ENCODE peak calls at places on chromosome 17, in eight cellular contexts. H, F, Y, T, U, G, Q and J are unnamed samples.

GRCh38 chr17:44400226-44400847 is 10.9 kb upstream of the ITGA2B start:
- DNase-seq in H (peak), F (no peak), Y (peak), T (no peak), U (peak), G (no peak), Q (no peak), J (peak)

GRCh38 chr17:10875411-10875810 is 37.5 kb upstream of the PIRT start:
- DNase-seq in H (peak), F (no peak), Y (peak), T (peak), U (peak), G (no peak), Q (no peak), J (no peak)

GRCh38 chr17:47305302-47305923 is 18.3 kb upstream of the EFCAB13 start:
- DNase-seq in H (no peak), F (no peak), Y (no peak), T (no peak), U (no peak), G (peak), Q (no peak), J (peak)

GRCh38 chr17:41057547-41057946 is 2.4 kb downstream of the KRTAP2-3 start:
- DNase-seq in H (no peak), F (no peak), Y (no peak), T (no peak), U (no peak), G (no peak), Q (no peak), J (no peak)

GRCh38 chr17:17129466-17129865 is 76.7 kb downstream of the PLD6 start:
- DNase-seq in H (no peak), F (no peak), Y (no peak), T (no peak), U (no peak), G (peak), Q (no peak), J (no peak)

GRCh38 chr17:81039854-81040758 is 5.2 kb downstream of the BAIAP2 start:
- DNase-seq in H (peak), F (no peak), Y (no peak), T (no peak), U (no peak), G (peak), Q (no peak), J (peak)

GRCh38 chr17:4394208-4395110 is 28.0 kb upstream of the UBE2G1 start:
- DNase-seq in H (no peak), F (no peak), Y (no peak), T (no peak), U (no peak), G (peak), Q (no peak), J (no peak)

GRCh38 chr17:40547079-40547784 is 18.0 kb downstream of the CCR7 start:
- DNase-seq in H (peak), F (no peak), Y (no peak), T (no peak), U (peak), G (peak), Q (peak), J (no peak)

GRCh38 chr17:69557339-69557738 is 142.8 kb downstream of the MAP2K6 start:
- DNase-seq in H (no peak), F (no peak), Y (no peak), T (no peak), U (no peak), G (no peak), Q (no peak), J (no peak)

GRCh38 chr17:56833023-56833811 is 503 bp downstream of the C17orf67 start:
- DNase-seq in H (peak), F (peak), Y (peak), T (peak), U (peak), G (peak), Q (peak), J (peak)

GRCh38 chr17:43830510-43831145 is 2.3 kb downstream of the MPP3 start:
- DNase-seq in H (no peak), F (no peak), Y (no peak), T (no peak), U (no peak), G (peak), Q (no peak), J (no peak)

GRCh38 chr17:35089846-35090193 is 26.3 kb upstream of the RFFL start:
- DNase-seq in H (peak), F (peak), Y (peak), T (peak), U (no peak), G (peak), Q (no peak), J (no peak)

GRCh38 chr17:16108858-16109257 is 106.5 kb downstream of the NCOR1 start:
- DNase-seq in H (no peak), F (no peak), Y (no peak), T (no peak), U (no peak), G (no peak), Q (no peak), J (no peak)

GRCh38 chr17:81080056-81080455 is 45.1 kb downstream of the BAIAP2 start:
- DNase-seq in H (no peak), F (no peak), Y (peak), T (no peak), U (no peak), G (no peak), Q (no peak), J (no peak)

GRCh38 chr17:50501906-50502642 is 6.2 kb upstream of the MYCBPAP start:
- DNase-seq in H (no peak), F (no peak), Y (no peak), T (no peak), U (no peak), G (no peak), Q (no peak), J (no peak)

GRCh38 chr17:12983986-12984932 is 33.6 kb downstream of the ELAC2 start:
- DNase-seq in H (no peak), F (peak), Y (no peak), T (no peak), U (no peak), G (peak), Q (no peak), J (peak)

GRCh38 chr17:74842599-74843351 is 16.9 kb downstream of the GRIN2C start:
- DNase-seq in H (peak), F (peak), Y (peak), T (peak), U (no peak), G (no peak), Q (no peak), J (peak)

GRCh38 chr17:57601328-57601727 is 143.8 kb downstream of the CCDC182 start:
- DNase-seq in H (no peak), F (no peak), Y (no peak), T (no peak), U (no peak), G (no peak), Q (no peak), J (no peak)

GRCh38 chr17:57849874-57850754 is at the start of gene MRPS23:
- DNase-seq in H (peak), F (peak), Y (peak), T (peak), U (peak), G (peak), Q (peak), J (peak)

GRCh38 chr17:44039829-44040635 is 25.3 kb upstream of the TMEM101 start:
- DNase-seq in H (no peak), F (no peak), Y (peak), T (no peak), U (no peak), G (peak), Q (no peak), J (peak)

GRCh38 chr17:74051348-74051747 is 152.1 kb upstream of the RPL38 start:
- DNase-seq in H (no peak), F (no peak), Y (no peak), T (no peak), U (no peak), G (no peak), Q (no peak), J (no peak)

GRCh38 chr17:18323507-18324139 is 8.5 kb downstream of the SMCR8 start:
- DNase-seq in H (no peak), F (no peak), Y (no peak), T (no peak), U (no peak), G (no peak), Q (no peak), J (no peak)

GRCh38 chr17:67974598-67975066 is 21.6 kb downstream of the C17orf58 start:
- DNase-seq in H (no peak), F (no peak), Y (no peak), T (no peak), U (no peak), G (no peak), Q (no peak), J (no peak)

GRCh38 chr17:5486206-5487124 is at the start of gene MIS12:
- DNase-seq in H (peak), F (peak), Y (peak), T (peak), U (peak), G (peak), Q (peak), J (peak)

GRCh38 chr17:40417258-40417608 is 463 bp downstream of the TOP2A start:
- DNase-seq in H (peak), F (no peak), Y (peak), T (no peak), U (peak), G (no peak), Q (no peak), J (no peak)

GRCh38 chr17:74768069-74768762 is 7.9 kb downstream of the NAT9 start:
- DNase-seq in H (peak), F (peak), Y (no peak), T (no peak), U (no peak), G (no peak), Q (no peak), J (peak)

GRCh38 chr17:13429201-13429600 is 172.5 kb downstream of the HS3ST3A1 start:
- DNase-seq in H (no peak), F (no peak), Y (no peak), T (no peak), U (no peak), G (peak), Q (no peak), J (peak)

GRCh38 chr17:66900126-66901010 is 64.1 kb upstream of the CACNG4 start:
- DNase-seq in H (no peak), F (no peak), Y (no peak), T (no peak), U (peak), G (no peak), Q (no peak), J (peak)
- TF ChIP-seq CTCF in H (no peak), F (no peak), Y (peak), T (no peak), U (peak), G (peak), Q (peak), J (peak)

DNA sequence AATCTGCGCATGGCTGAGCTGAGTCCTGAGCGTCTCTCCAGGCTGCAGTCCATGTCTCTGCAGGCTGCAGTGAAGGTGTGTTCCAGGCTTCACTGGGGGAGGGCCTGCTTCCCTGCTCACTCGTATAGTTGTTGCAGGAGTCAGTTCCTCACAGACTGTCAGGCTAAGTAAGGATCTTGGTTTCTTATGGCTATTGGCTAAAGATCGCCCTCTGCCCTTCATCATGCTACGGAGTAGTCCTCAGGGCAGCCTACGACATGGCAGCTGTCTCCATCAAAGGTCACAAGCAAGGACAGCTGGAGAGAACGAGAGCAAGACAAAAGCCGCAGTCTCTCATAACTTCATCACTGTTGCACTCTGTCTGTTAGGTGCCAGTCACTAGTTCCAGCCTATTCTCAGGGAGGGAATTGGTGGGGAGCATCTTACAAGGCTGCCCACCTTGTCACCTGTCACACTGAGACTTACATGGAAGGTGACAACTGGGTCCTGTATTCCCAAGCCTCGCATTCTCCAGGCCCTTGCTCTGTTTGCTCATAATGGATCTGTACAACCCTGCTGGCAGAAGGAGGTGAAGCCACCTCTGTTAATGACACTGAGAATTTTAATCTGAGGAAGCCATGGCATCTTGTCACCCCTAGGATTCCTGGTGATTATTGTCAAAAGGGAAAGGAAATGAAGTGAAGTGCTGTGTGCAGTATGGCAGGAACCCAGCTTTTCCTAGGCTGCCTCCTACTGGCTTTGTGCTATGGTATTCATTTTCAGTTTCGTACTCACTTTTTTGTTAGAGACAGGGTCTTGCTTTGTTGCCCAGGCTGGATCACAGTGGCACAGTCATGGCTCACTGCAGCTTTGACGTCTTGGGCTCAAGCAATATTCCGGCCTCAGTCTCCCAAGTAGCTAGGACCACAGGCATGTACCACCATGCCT is 43.4 kb downstream of the MFSD11 start:
- DNase-seq in H (peak), F (no peak), Y (peak), T (no peak), U (peak), G (no peak), Q (no peak), J (no peak)
- TF ChIP-seq CTCF in H (peak), F (no peak), Y (no peak), T (no peak), U (peak), G (no peak), Q (peak), J (no peak)

GRCh38 chr17:7084058-7084457 is 4.0 kb upstream of the CLEC10A start:
- DNase-seq in H (no peak), F (no peak), Y (no peak), T (no peak), U (no peak), G (peak), Q (no peak), J (peak)

GRCh38 chr17:7079581-7080444 is at the start of gene CLEC10A:
- DNase-seq in H (peak), F (no peak), Y (no peak), T (no peak), U (no peak), G (no peak), Q (no peak), J (no peak)

GRCh38 chr17:7080445-7081041 is 492 bp upstream of the CLEC10A start:
- DNase-seq in H (no peak), F (peak), Y (no peak), T (no peak), U (no peak), G (no peak), Q (no peak), J (peak)

GRCh38 chr17:7081341-7082062 is 1.5 kb upstream of the CLEC10A start:
- DNase-seq in H (peak), F (no peak), Y (no peak), T (no peak), U (no peak), G (no peak), Q (no peak), J (no peak)

GRCh38 chr17:7083592-7083991 is 3.5 kb upstream of the CLEC10A start:
- DNase-seq in H (no peak), F (no peak), Y (no peak), T (no peak), U (no peak), G (peak), Q (no peak), J (peak)
- TF ChIP-seq CTCF in H (no peak), F (no peak), Y (no peak), T (no peak), U (no peak), G (no peak), Q (no peak), J (no peak)

DNA sequence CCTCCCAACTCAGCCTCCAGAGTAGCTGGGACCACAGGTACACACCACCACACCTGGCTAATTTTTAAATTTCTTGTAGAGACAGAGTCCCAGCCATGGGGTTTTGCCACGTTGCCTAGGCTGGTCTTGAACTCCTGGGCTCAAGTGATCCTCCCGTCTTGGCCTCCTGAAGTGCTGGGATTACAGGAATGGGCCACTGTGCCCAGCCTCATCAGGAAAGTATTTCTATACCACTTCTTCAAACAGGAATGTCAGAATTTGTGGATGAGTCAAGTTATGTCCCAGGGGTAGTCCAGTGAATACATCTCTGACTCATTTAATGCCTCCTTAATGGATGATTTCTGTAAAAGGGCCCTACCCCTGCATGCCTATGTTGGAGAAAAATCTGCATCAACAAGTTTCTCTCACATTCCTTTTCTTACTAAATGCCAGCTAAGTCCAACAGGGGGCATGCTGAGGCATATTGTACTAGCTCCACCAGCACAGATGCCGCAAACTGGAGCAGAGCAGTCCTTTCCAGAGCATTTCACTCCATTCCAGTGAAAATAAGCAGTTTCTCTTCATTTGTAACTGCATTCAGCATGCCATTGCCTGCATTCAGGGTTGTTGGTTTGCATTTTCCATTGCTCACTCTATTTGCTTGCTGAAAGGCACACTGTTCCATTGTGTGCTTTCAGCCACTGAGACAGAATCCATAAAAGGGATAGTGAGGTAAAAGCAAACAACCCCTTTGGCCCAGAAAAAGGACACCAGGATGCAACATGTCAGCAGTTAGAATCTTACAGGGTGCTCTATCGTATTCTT is 5.3 kb upstream of the CAVIN1 start:
- DNase-seq in H (peak), F (peak), Y (peak), T (no peak), U (peak), G (peak), Q (no peak), J (peak)
- TF ChIP-seq CTCF in H (peak), F (peak), Y (peak), T (peak), U (peak), G (peak), Q (peak), J (peak)

DNA sequence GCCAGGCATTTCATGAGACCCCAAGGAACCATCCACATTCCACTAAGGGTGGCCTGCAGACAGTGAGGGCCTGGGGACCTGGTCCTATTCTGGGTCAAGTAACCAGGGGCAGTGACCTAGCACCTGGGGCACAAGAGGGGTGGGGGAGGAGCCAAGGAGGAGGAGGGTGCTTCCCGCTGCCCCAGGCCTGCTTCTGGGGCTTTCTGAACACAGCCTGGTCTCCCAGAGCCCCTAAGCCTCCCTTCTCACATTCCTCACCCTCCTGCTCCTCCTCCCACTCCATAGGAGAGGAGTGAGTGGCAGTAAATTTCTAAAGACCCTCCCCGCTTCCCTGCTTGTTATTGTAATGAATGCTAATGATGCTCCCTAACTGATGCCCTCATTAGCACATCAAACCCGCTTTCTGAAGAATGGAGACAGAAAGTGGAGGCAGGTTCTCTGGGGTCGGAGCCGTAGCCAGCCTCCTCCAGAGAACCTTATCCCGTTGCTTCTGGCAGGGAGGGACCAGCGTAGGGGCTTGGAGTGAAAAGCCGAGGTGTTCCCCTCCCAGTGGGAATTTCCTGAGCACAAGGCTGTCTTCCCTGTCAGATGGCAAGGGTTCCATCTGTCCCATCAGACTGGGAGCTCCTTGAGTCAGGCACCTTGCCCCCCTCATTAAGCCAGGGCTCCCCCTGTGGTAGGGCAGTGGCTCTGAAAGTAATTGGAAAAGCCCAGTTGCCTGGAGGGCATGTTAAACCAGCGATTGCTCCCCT is 3.7 kb upstream of the SRCIN1 start:
- DNase-seq in H (no peak), F (no peak), Y (no peak), T (no peak), U (no peak), G (no peak), Q (no peak), J (no peak)
- TF ChIP-seq CTCF in H (no peak), F (no peak), Y (peak), T (no peak), U (peak), G (no peak), Q (no peak), J (peak)

DNA sequence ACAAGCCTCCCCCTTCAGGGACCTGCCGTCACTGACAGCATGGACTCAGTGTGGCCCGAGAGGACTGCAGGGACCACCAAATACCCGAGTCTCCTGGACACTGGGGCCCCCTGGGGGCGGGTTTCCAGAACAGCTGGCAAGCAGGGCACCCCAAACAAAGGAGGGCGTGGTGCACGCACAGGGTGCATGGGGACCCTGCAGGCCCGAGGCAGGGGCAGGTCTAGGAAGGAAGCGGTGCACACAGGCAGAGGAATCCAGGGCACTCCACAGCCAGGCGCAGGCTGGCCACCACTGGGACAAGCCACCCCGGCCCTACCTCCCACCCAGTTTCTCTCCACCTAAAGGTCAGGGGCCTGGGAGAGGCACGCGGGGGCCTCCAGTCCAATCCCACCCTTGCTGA is 28.7 kb upstream of the ENPP7 start:
- DNase-seq in H (peak), F (no peak), Y (no peak), T (no peak), U (no peak), G (no peak), Q (no peak), J (no peak)
- TF ChIP-seq CTCF in H (no peak), F (no peak), Y (peak), T (no peak), U (peak), G (no peak), Q (peak), J (no peak)